ENCODE peak calls at places on chromosomes 6 and 20, in nine cellular contexts. P is tibial nerve, S is A549, E is H1, Z is ovary, V is sigmoid colon, C is SK-N-SH, T is suprapubic skin, N is HepG2. K is an unnamed sample. For H3K4me1, the result is how much of the 10 kb centered on the place peaks cover.

GRCh38 chr20:24690408-24690807 is 221.0 kb downstream of the SYNDIG1 start:
- DNase-seq in P (no peak), Z (no peak), E (no peak), N (no peak), T (peak), V (no peak), C (no peak), S (no peak), K (no peak)

GRCh38 chr20:43765933-43766332 is 39.1 kb upstream of the GTSF1L start:
- DNase-seq in P (no peak), Z (no peak), V (no peak), T (no peak), E (no peak), S (no peak), N (no peak), C (no peak), K (no peak)

GRCh38 chr20:21520702-21521595 is 7.1 kb upstream of the NKX2-2 start:
- DNase-seq in T (no peak), Z (no peak), P (no peak), N (no peak), S (no peak), E (no peak), V (no peak), C (peak), K (no peak)

GRCh38 chr6:114084327-114084890 is 113.5 kb upstream of the HDAC2 start:
- DNase-seq in C (no peak), Z (no peak), P (no peak), V (no peak), N (no peak), T (no peak), S (no peak), E (no peak), K (no peak)

GRCh38 chr6:159646731-159647130 is 46.3 kb downstream of the SOD2 start:
- DNase-seq in C (no peak), P (no peak), Z (no peak), V (no peak), T (no peak), E (no peak), S (no peak), N (no peak), K (no peak)

GRCh38 chr20:19688031-19688806 is 69.8 kb upstream of the RIN2 start:
- DNase-seq in T (peak), Z (peak), N (peak), C (peak), P (peak), S (peak), E (peak), V (peak), K (peak)

GRCh38 chr6:75077694-75078093 is 128.2 kb downstream of the COL12A1 start:
- DNase-seq in V (no peak), P (no peak), S (no peak), C (no peak), N (no peak), Z (no peak), T (no peak), E (no peak), K (no peak)

GRCh38 chr6:136192917-136193316 is 57.2 kb downstream of the MTFR2 start:
- DNase-seq in V (no peak), C (no peak), T (no peak), P (no peak), S (no peak), Z (no peak), N (no peak), E (no peak), K (no peak)

GRCh38 chr6:161232001-161232400 is 41.9 kb downstream of the AGPAT4 start:
- DNase-seq in S (no peak), V (no peak), Z (no peak), P (no peak), C (no peak), T (no peak), E (no peak), N (no peak), K (no peak)

GRCh38 chr20:57440678-57441509 is 49.7 kb downstream of the RBM38 start:
- DNase-seq in C (peak), N (no peak), V (peak), E (no peak), S (peak), Z (peak), P (peak), T (no peak), K (peak)

GRCh38 chr20:49877254-49877990 is 37.9 kb downstream of the SPATA2 start:
- DNase-seq in N (no peak), P (no peak), T (no peak), S (no peak), V (peak), Z (no peak), E (no peak), C (no peak), K (no peak)

GRCh38 chr20:9838035-9838377 is 870 bp downstream of the PAK5 start:
- DNase-seq in E (no peak), T (no peak), P (no peak), V (no peak), S (peak), Z (no peak), C (peak), N (no peak), K (no peak)

GRCh38 chr20:31989030-31989645 is 21.1 kb upstream of the CCM2L start:
- DNase-seq in V (no peak), N (no peak), T (no peak), C (no peak), E (no peak), S (no peak), Z (no peak), P (no peak), K (no peak)

GRCh38 chr6:128246472-128246871 is 273.9 kb downstream of the PTPRK start:
- DNase-seq in S (no peak), C (no peak), Z (no peak), V (no peak), P (no peak), T (no peak), N (no peak), E (no peak), K (no peak)

GRCh38 chr6:84645563-84646266 is 118.7 kb downstream of the TBX18 start:
- DNase-seq in P (no peak), T (no peak), C (no peak), N (no peak), Z (no peak), S (no peak), V (no peak), E (no peak), K (no peak)

GRCh38 chr6:110509617-110510231 is 33.3 kb upstream of the SLC22A16 start:
- DNase-seq in Z (no peak), E (no peak), S (peak), T (no peak), V (no peak), N (peak), C (no peak), P (no peak), K (peak)
- TF ChIP-seq EP300 in Z (no peak), E (no peak), S (no peak), T (no peak), V (no peak), N (no peak), C (peak), P (no peak), K (no peak)

DNA sequence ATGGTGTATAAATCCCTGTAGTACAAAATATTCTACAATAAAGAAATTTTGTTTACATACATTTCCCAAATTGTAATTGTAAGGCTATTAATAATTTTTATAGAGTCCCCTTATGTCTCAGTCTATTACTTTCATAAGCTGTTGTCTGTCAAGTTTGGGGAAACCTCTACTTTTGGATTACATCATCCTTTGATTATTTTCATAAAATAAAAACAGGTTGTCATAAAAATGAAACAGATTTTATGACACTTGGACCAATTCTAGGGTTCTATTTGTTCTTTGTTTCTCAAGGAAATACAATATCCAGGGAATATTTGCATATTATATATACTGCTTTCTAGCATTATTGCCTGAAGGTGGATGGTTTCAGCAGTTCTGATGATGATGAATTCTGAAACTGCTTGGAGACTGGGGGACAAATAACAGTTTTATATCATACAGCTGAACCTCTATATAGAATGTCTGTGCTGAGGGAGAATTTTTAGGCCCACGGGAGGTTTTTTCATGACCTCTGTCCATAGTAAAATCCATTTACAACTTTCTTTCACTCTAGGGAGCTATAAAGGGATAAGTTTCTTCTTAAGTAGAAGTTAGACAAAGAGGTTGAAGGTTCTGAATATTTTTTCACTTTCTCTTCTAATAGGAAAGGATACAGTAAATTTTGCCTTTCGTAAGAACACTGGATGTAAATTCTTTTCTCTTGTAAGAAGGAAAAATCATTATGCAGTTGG is 57.9 kb downstream of the CD2AP start:
- DNase-seq in N (no peak), S (no peak), T (no peak), P (no peak), V (no peak), E (no peak), C (no peak), Z (no peak), K (no peak)
- H3K4me1 ChIP-seq in N (under half), S (under half), T (under half), P (under half), V (under half), E (under half), C (under half), Z (under half), K (under half)

DNA sequence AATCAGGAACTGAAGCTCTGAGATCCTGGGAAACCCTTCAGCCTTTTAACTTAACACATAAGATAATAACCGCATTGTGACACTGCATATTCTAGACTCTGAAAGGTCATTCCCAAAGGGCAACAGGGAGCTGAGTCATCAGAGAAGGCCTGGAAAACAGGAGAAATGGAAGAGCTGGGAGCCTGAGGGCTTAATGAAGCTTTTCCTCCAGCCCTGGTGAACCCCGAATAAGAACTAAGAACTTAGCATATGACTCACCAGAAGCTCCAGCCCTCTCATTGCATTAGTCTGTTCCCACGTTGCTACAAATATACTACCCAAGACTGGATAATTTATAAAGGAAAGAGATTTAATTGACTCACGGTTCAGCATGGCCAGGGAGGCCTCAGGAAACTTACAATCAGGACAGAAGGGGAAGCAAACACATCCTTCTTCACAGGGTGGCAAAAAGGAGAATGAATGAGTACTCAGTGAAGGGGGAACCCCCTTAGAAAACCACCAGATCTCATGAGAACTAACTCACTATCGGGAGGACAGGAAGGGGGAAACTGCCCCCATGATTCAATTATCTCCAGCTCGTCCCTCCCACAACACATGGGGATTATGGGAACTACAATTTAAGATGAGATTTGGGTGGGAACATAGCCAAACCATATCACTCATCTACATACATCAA is 648.5 kb downstream of the TFAP2A start:
- DNase-seq in S (peak), N (no peak), V (no peak), P (no peak), E (no peak), T (no peak), C (no peak), Z (no peak), K (no peak)
- TF ChIP-seq EP300 in S (no peak), N (no peak), V (no peak), P (no peak), E (no peak), T (no peak), C (no peak), Z (no peak), K (no peak)

DNA sequence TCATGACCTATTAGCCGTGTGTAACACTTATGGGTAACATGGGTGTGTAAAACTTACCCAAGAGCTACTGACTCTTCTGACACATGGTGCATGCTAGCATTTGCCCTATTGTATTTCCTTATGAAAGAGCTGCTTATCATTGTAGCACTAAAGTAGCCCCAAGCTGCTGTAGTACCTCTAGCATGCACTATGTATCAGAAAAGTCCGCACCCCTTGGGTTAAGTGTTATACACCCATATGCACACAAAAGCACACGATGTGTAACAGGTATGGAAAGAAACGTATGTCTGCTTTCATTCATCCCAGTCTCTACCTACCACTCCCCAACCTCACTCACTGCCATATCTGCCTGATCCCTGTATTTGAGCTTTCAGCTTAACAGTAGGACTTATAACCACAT is 85.3 kb downstream of the ZMYND8 start:
- DNase-seq in Z (no peak), C (no peak), V (peak), P (no peak), S (no peak), T (no peak), E (no peak), N (no peak), K (no peak)
- H3K4me1 ChIP-seq in Z (under half), C (under half), V (under half), P (under half), S (under half), T (under half), E (under half), N (under half), K (under half)